ENCODE peak calls at places on chromosome 7, in five cellular contexts. One of them, this sample, is unnamed.

GRCh38 chr7:91850455-91850854 is 30.0 kb downstream of the MTERF1 start:
- DNase-seq in pancreas: no peak
- DNase-seq in fibroblast of lung: peak
- DNase-seq in ovary: no peak
- DNase-seq in astrocyte of the spinal cord: peak
- DNase-seq in this sample: no peak

GRCh38 chr7:80018941-80019808 is 115.5 kb upstream of the GNAI1 start:
- DNase-seq in astrocyte of the spinal cord: peak
- DNase-seq in fibroblast of lung: peak
- DNase-seq in ovary: peak
- DNase-seq in pancreas: peak
- DNase-seq in this sample: no peak

GRCh38 chr7:127527561-127527960 is 57.8 kb downstream of the GCC1 start:
- DNase-seq in astrocyte of the spinal cord: no peak
- DNase-seq in ovary: no peak
- DNase-seq in pancreas: no peak
- DNase-seq in fibroblast of lung: no peak
- DNase-seq in this sample: no peak

GRCh38 chr7:68258569-68258968 is 1261.9 kb downstream of the TYW1 start:
- DNase-seq in ovary: no peak
- DNase-seq in fibroblast of lung: no peak
- DNase-seq in astrocyte of the spinal cord: no peak
- DNase-seq in pancreas: no peak
- DNase-seq in this sample: no peak

GRCh38 chr7:151276651-151277590 is 28.4 kb upstream of the SMARCD3 start:
- DNase-seq in ovary: peak
- DNase-seq in pancreas: peak
- DNase-seq in astrocyte of the spinal cord: peak
- DNase-seq in fibroblast of lung: peak
- DNase-seq in this sample: peak

GRCh38 chr7:98459529-98459928 is 58.6 kb upstream of the BAIAP2L1 start:
- DNase-seq in astrocyte of the spinal cord: no peak
- DNase-seq in fibroblast of lung: no peak
- DNase-seq in pancreas: no peak
- DNase-seq in ovary: no peak
- DNase-seq in this sample: no peak

GRCh38 chr7:107931740-107932515 is 40.9 kb downstream of the DLD start:
- DNase-seq in astrocyte of the spinal cord: no peak
- DNase-seq in ovary: no peak
- DNase-seq in pancreas: no peak
- DNase-seq in fibroblast of lung: no peak
- DNase-seq in this sample: no peak

GRCh38 chr7:50644586-50644985 is 79.4 kb upstream of the DDC start:
- DNase-seq in pancreas: no peak
- DNase-seq in astrocyte of the spinal cord: no peak
- DNase-seq in fibroblast of lung: no peak
- DNase-seq in ovary: no peak
- DNase-seq in this sample: no peak

GRCh38 chr7:151454932-151455530 is 15.1 kb upstream of the CRYGN start:
- DNase-seq in fibroblast of lung: no peak
- DNase-seq in astrocyte of the spinal cord: no peak
- DNase-seq in pancreas: no peak
- DNase-seq in ovary: peak
- DNase-seq in this sample: no peak

GRCh38 chr7:90973146-90973545 is 291.1 kb upstream of the FZD1 start:
- DNase-seq in pancreas: no peak
- DNase-seq in ovary: no peak
- DNase-seq in fibroblast of lung: peak
- DNase-seq in astrocyte of the spinal cord: no peak
- DNase-seq in this sample: no peak

GRCh38 chr7:34277016-34277800 is 371.9 kb downstream of the BMPER start:
- DNase-seq in ovary: no peak
- DNase-seq in pancreas: no peak
- DNase-seq in fibroblast of lung: peak
- DNase-seq in astrocyte of the spinal cord: peak
- DNase-seq in this sample: no peak

GRCh38 chr7:23277359-23277989 is 21.7 kb upstream of the MALSU1 start:
- DNase-seq in ovary: peak
- DNase-seq in fibroblast of lung: peak
- DNase-seq in astrocyte of the spinal cord: peak
- DNase-seq in pancreas: peak
- DNase-seq in this sample: peak

GRCh38 chr7:120337308-120337907 is 64.4 kb downstream of the KCND2 start:
- DNase-seq in fibroblast of lung: peak
- DNase-seq in pancreas: no peak
- DNase-seq in astrocyte of the spinal cord: peak
- DNase-seq in ovary: no peak
- DNase-seq in this sample: no peak

GRCh38 chr7:143416565-143417149 is 8.0 kb upstream of the EPHA1 start:
- DNase-seq in ovary: no peak
- DNase-seq in pancreas: no peak
- DNase-seq in astrocyte of the spinal cord: peak
- DNase-seq in fibroblast of lung: peak
- DNase-seq in this sample: peak

GRCh38 chr7:107972075-107972482 is 30.9 kb downstream of the LAMB1 start:
- DNase-seq in astrocyte of the spinal cord: peak
- DNase-seq in fibroblast of lung: peak
- DNase-seq in pancreas: peak
- DNase-seq in ovary: peak
- DNase-seq in this sample: no peak

GRCh38 chr7:95469850-95470249 is 15.9 kb upstream of the ASB4 start:
- DNase-seq in pancreas: no peak
- DNase-seq in fibroblast of lung: no peak
- DNase-seq in ovary: no peak
- DNase-seq in astrocyte of the spinal cord: no peak
- DNase-seq in this sample: no peak

GRCh38 chr7:21507627-21508343 is 35.1 kb upstream of the DNAH11 start:
- DNase-seq in astrocyte of the spinal cord: peak
- DNase-seq in ovary: no peak
- DNase-seq in fibroblast of lung: peak
- DNase-seq in pancreas: peak
- DNase-seq in this sample: peak

GRCh38 chr7:4799508-4800268 is 24.3 kb downstream of the AP5Z1 start:
- DNase-seq in pancreas: no peak
- DNase-seq in astrocyte of the spinal cord: no peak
- DNase-seq in ovary: no peak
- DNase-seq in fibroblast of lung: no peak
- DNase-seq in this sample: no peak

GRCh38 chr7:11210374-11210773 is 236.7 kb downstream of the PHF14 start:
- DNase-seq in astrocyte of the spinal cord: no peak
- DNase-seq in pancreas: no peak
- DNase-seq in fibroblast of lung: no peak
- DNase-seq in ovary: no peak
- DNase-seq in this sample: no peak

GRCh38 chr7:11203688-11204087 is 230.0 kb downstream of the PHF14 start:
- DNase-seq in astrocyte of the spinal cord: no peak
- DNase-seq in fibroblast of lung: no peak
- DNase-seq in ovary: no peak
- DNase-seq in pancreas: no peak
- DNase-seq in this sample: no peak

GRCh38 chr7:11203224-11203623 is 229.6 kb downstream of the PHF14 start:
- DNase-seq in astrocyte of the spinal cord: no peak
- DNase-seq in pancreas: no peak
- DNase-seq in ovary: no peak
- DNase-seq in fibroblast of lung: no peak
- DNase-seq in this sample: no peak

GRCh38 chr7:11206131-11206921 is 232.7 kb downstream of the PHF14 start:
- DNase-seq in astrocyte of the spinal cord: no peak
- DNase-seq in pancreas: no peak
- DNase-seq in ovary: no peak
- DNase-seq in fibroblast of lung: no peak
- DNase-seq in this sample: no peak

GRCh38 chr7:11207565-11207964 is 233.9 kb downstream of the PHF14 start:
- DNase-seq in ovary: no peak
- DNase-seq in fibroblast of lung: no peak
- DNase-seq in astrocyte of the spinal cord: no peak
- DNase-seq in pancreas: no peak
- DNase-seq in this sample: no peak
- TF ChIP-seq CTCF in ovary: no peak
- TF ChIP-seq CTCF in fibroblast of lung: no peak
- TF ChIP-seq CTCF in astrocyte of the spinal cord: peak
- TF ChIP-seq CTCF in pancreas: no peak
- TF ChIP-seq CTCF in this sample: no peak

GRCh38 chr7:27105161-27106122 is 3.0 kb upstream of the HOXA2 start:
- DNase-seq in pancreas: no peak
- DNase-seq in astrocyte of the spinal cord: peak
- DNase-seq in ovary: no peak
- DNase-seq in fibroblast of lung: peak
- DNase-seq in this sample: no peak
- H3K4me3 ChIP-seq in pancreas: no peak
- H3K4me3 ChIP-seq in astrocyte of the spinal cord: no peak
- H3K4me3 ChIP-seq in ovary: no peak
- H3K4me3 ChIP-seq in fibroblast of lung: peak
- H3K4me3 ChIP-seq in this sample: no peak

DNA sequence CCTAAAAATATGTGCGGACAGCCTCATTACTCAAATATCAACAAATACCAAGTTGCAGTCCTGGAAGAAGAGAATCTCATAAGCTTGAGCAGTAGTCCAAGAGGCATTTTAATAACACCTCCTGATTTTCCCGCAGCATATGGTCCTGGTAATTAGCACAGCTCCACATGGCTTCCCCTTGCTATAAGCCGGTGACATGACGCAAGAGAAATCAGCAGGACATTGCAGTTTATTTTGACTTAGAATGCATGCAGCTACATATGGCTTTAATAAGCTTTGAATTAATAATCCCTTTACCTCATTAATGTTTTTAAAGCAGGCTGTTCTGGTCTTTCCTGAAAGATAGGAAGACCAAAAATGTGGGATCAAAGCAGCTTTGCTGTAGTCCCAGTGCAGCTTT is 137.6 kb downstream of the RAMP3 start:
- DNase-seq in pancreas: no peak
- DNase-seq in ovary: no peak
- DNase-seq in fibroblast of lung: no peak
- DNase-seq in astrocyte of the spinal cord: no peak
- DNase-seq in this sample: no peak
- TF ChIP-seq CTCF in pancreas: no peak
- TF ChIP-seq CTCF in ovary: no peak
- TF ChIP-seq CTCF in fibroblast of lung: no peak
- TF ChIP-seq CTCF in astrocyte of the spinal cord: no peak
- TF ChIP-seq CTCF in this sample: no peak

DNA sequence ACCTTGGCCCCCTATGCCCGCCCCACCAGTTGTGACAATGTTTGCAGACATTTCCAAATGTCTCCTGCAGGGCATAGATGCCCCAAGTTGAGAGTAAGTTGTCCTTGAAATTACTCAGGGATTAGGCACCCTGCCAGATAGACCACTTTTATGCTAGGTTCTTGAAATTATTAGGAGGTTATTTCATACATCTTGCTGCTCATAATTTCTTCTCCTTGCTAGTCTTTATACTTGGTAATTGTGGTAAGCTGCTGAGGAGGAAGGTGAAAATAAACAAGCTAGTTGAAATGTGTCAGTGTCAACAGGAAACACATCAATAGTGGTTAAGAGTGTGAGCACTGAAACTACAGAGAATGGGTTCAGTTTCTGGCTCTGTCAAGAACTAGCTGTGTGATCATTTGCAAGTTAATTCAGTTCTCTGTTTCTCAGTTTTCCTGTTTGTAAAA is 63.7 kb upstream of the AOAH start:
- DNase-seq in ovary: no peak
- DNase-seq in astrocyte of the spinal cord: no peak
- DNase-seq in pancreas: no peak
- DNase-seq in fibroblast of lung: no peak
- DNase-seq in this sample: no peak
- H3K4me3 ChIP-seq in ovary: no peak
- H3K4me3 ChIP-seq in astrocyte of the spinal cord: no peak
- H3K4me3 ChIP-seq in pancreas: no peak
- H3K4me3 ChIP-seq in fibroblast of lung: no peak
- H3K4me3 ChIP-seq in this sample: no peak

GRCh38 chr7:1468203-1468602 is 8.9 kb upstream of the MICALL2 start:
- DNase-seq in ovary: no peak
- DNase-seq in fibroblast of lung: no peak
- DNase-seq in pancreas: no peak
- DNase-seq in astrocyte of the spinal cord: no peak
- DNase-seq in this sample: no peak

GRCh38 chr7:1468899-1469298 is 9.6 kb upstream of the MICALL2 start:
- DNase-seq in ovary: no peak
- DNase-seq in fibroblast of lung: no peak
- DNase-seq in pancreas: no peak
- DNase-seq in astrocyte of the spinal cord: no peak
- DNase-seq in this sample: no peak

GRCh38 chr7:1464694-1465093 is 5.4 kb upstream of the MICALL2 start:
- DNase-seq in ovary: no peak
- DNase-seq in pancreas: no peak
- DNase-seq in fibroblast of lung: no peak
- DNase-seq in astrocyte of the spinal cord: no peak
- DNase-seq in this sample: no peak

GRCh38 chr7:1463685-1464223 is 4.5 kb upstream of the MICALL2 start:
- DNase-seq in fibroblast of lung: no peak
- DNase-seq in pancreas: no peak
- DNase-seq in astrocyte of the spinal cord: no peak
- DNase-seq in ovary: no peak
- DNase-seq in this sample: no peak

GRCh38 chr7:1466524-1467271 is 7.4 kb upstream of the MICALL2 start:
- DNase-seq in ovary: peak
- DNase-seq in astrocyte of the spinal cord: peak
- DNase-seq in fibroblast of lung: peak
- DNase-seq in pancreas: no peak
- DNase-seq in this sample: peak
- TF ChIP-seq CTCF in ovary: no peak
- TF ChIP-seq CTCF in astrocyte of the spinal cord: no peak
- TF ChIP-seq CTCF in fibroblast of lung: no peak
- TF ChIP-seq CTCF in pancreas: no peak
- TF ChIP-seq CTCF in this sample: no peak

GRCh38 chr7:137715101-137715500 is 131.7 kb downstream of the DGKI start:
- DNase-seq in fibroblast of lung: peak
- DNase-seq in pancreas: no peak
- DNase-seq in ovary: no peak
- DNase-seq in astrocyte of the spinal cord: peak
- DNase-seq in this sample: no peak
- H3K4me3 ChIP-seq in fibroblast of lung: no peak
- H3K4me3 ChIP-seq in pancreas: no peak
- H3K4me3 ChIP-seq in ovary: no peak
- H3K4me3 ChIP-seq in astrocyte of the spinal cord: no peak
- H3K4me3 ChIP-seq in this sample: no peak

GRCh38 chr7:87784424-87784823 is 91.7 kb downstream of the SLC25A40 start:
- DNase-seq in pancreas: no peak
- DNase-seq in astrocyte of the spinal cord: no peak
- DNase-seq in ovary: no peak
- DNase-seq in fibroblast of lung: no peak
- DNase-seq in this sample: no peak
- TF ChIP-seq CTCF in pancreas: no peak
- TF ChIP-seq CTCF in astrocyte of the spinal cord: peak
- TF ChIP-seq CTCF in ovary: no peak
- TF ChIP-seq CTCF in fibroblast of lung: peak
- TF ChIP-seq CTCF in this sample: no peak

GRCh38 chr7:118214833-118215182 is 9.7 kb upstream of the ANKRD7 start:
- DNase-seq in astrocyte of the spinal cord: no peak
- DNase-seq in ovary: no peak
- DNase-seq in fibroblast of lung: no peak
- DNase-seq in pancreas: no peak
- DNase-seq in this sample: no peak

GRCh38 chr7:118217068-118217715 is 7.3 kb upstream of the ANKRD7 start:
- DNase-seq in fibroblast of lung: no peak
- DNase-seq in astrocyte of the spinal cord: no peak
- DNase-seq in pancreas: no peak
- DNase-seq in ovary: no peak
- DNase-seq in this sample: no peak

GRCh38 chr7:118219157-118219512 is 5.4 kb upstream of the ANKRD7 start:
- DNase-seq in astrocyte of the spinal cord: no peak
- DNase-seq in pancreas: no peak
- DNase-seq in fibroblast of lung: no peak
- DNase-seq in ovary: no peak
- DNase-seq in this sample: no peak

GRCh38 chr7:118218413-118219156 is 5.9 kb upstream of the ANKRD7 start:
- DNase-seq in astrocyte of the spinal cord: no peak
- DNase-seq in ovary: no peak
- DNase-seq in pancreas: no peak
- DNase-seq in fibroblast of lung: no peak
- DNase-seq in this sample: no peak

GRCh38 chr7:118214051-118214832 is 10.3 kb upstream of the ANKRD7 start:
- DNase-seq in ovary: peak
- DNase-seq in astrocyte of the spinal cord: peak
- DNase-seq in fibroblast of lung: peak
- DNase-seq in pancreas: peak
- DNase-seq in this sample: peak
- H3K4me3 ChIP-seq in ovary: peak
- H3K4me3 ChIP-seq in astrocyte of the spinal cord: peak
- H3K4me3 ChIP-seq in fibroblast of lung: peak
- H3K4me3 ChIP-seq in pancreas: peak
- H3K4me3 ChIP-seq in this sample: peak